ENCODE peak calls at places on chromosomes 11 and 22, in six cellular contexts. U is A549, H is K562, A is SK-N-SH, P is GM12878, E is HepG2. S is an unnamed sample.

GRCh38 chr11:95104916-95105315 is 15.3 kb downstream of the ENDOD1 start:
- DNase-seq in U (no peak), H (no peak), A (no peak), P (no peak), E (no peak), S (no peak)

GRCh38 chr11:45982656-45983470 is 60.4 kb downstream of the LARGE2 start:
- DNase-seq in U (peak), H (peak), A (peak), P (no peak), E (no peak), S (peak)

GRCh38 chr11:82315093-82315492 is 418.6 kb downstream of the FAM181B start:
- DNase-seq in U (peak), H (peak), A (peak), P (no peak), E (peak), S (peak)

GRCh38 chr11:17580271-17580670 is 33.2 kb downstream of the OTOG start:
- DNase-seq in U (no peak), H (no peak), A (no peak), P (no peak), E (no peak), S (no peak)

GRCh38 chr11:3808846-3809623 is 675 bp downstream of the PGAP2 start:
- DNase-seq in U (peak), H (peak), A (peak), P (peak), E (peak), S (no peak)

GRCh38 chr11:121582296-121582695 is 129.5 kb upstream of the SORL1-AS1 start:
- DNase-seq in U (no peak), H (no peak), A (no peak), P (no peak), E (peak), S (no peak)

GRCh38 chr11:63966444-63966843 is 8.0 kb upstream of the COX8A start:
- DNase-seq in U (no peak), H (no peak), A (no peak), P (no peak), E (no peak), S (no peak)

GRCh38 chr11:41010361-41011050 is 448.9 kb downstream of the LRRC4C start:
- DNase-seq in U (no peak), H (no peak), A (no peak), P (no peak), E (no peak), S (no peak)

GRCh38 chr11:34658071-34659015 is 37.5 kb downstream of the EHF start:
- DNase-seq in U (no peak), H (no peak), A (no peak), P (no peak), E (no peak), S (no peak)

DNA sequence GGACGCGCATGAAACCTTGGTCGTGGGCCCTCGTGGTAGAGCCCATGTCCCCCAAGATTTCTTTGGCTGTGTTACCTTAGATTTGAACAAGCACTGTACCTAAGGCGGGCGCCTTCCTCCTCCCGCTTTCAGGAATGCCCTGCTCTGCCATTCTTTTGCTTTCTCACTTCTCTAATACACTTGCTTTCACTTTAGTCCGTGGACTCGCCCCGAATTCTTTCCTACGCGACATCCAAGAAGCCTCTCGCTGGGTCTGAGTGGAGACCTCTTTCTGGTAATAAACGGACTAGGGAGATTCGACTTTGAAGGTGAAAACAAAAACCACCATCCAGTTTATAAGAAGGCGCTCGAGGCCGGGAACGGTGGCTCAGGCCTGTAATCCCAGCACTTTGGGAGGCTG is 1.2 kb upstream of the NUP50 start:
- DNase-seq in U (no peak), H (no peak), A (no peak), P (no peak), E (no peak), S (no peak)
- H3K4me3 ChIP-seq in U (peak), H (peak), A (peak), P (peak), E (peak), S (peak)

DNA sequence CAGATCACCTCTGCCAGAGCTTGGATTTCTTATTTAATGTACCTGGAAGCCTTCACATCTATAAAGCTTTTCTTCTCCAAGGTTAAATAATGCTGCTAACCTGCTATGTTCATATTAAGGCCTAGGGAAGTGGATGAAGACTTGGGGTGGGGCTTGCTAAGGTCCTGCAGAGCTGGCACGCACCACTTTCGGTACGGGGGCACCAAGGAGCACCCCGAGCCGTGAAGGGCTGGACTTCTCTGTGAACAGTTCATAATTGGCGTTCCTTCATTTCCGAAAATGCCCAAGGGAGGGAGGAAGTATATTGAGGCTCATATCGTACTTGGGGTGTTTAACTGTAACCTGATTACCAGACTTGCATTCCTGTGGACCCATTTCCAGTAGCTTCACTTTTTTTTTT is 59.6 kb downstream of the ST14 start:
- DNase-seq in U (no peak), H (no peak), A (no peak), P (no peak), E (no peak), S (no peak)
- TF ChIP-seq CHD2 in U (no peak), H (no peak), A (no peak), P (no peak), E (no peak), S (no peak)

GRCh38 chr11:7079545-7080135 is 9.2 kb upstream of the RBMXL2 start:
- DNase-seq in U (no peak), H (peak), A (no peak), P (no peak), E (no peak), S (no peak)
- H3K4me3 ChIP-seq in U (no peak), H (no peak), A (no peak), P (no peak), E (no peak), S (no peak)

GRCh38 chr11:80157447-80157846 is 716.6 kb upstream of the TENM4 start:
- DNase-seq in U (no peak), H (no peak), A (no peak), P (no peak), E (no peak), S (no peak)

GRCh38 chr11:80156062-80156461 is 715.2 kb upstream of the TENM4 start:
- DNase-seq in U (no peak), H (no peak), A (no peak), P (no peak), E (no peak), S (no peak)

GRCh38 chr11:80155412-80156017 is 714.7 kb upstream of the TENM4 start:
- DNase-seq in U (peak), H (peak), A (peak), P (no peak), E (peak), S (no peak)
- TF ChIP-seq CHD2 in U (no peak), H (no peak), A (no peak), P (no peak), E (no peak), S (no peak)

GRCh38 chr22:50173221-50173982 is 2.9 kb downstream of the PANX2 start:
- DNase-seq in U (no peak), H (no peak), A (no peak), P (no peak), E (no peak), S (no peak)

GRCh38 chr22:50170453-50171318 is at the start of gene PANX2:
- DNase-seq in U (no peak), H (no peak), A (peak), P (no peak), E (no peak), S (no peak)

GRCh38 chr22:50171965-50172421 is 1.5 kb downstream of the PANX2 start:
- DNase-seq in U (no peak), H (no peak), A (no peak), P (no peak), E (peak), S (no peak)

GRCh38 chr22:50169774-50170341 is 673 bp upstream of the PANX2 start:
- DNase-seq in U (no peak), H (peak), A (peak), P (no peak), E (no peak), S (no peak)

DNA sequence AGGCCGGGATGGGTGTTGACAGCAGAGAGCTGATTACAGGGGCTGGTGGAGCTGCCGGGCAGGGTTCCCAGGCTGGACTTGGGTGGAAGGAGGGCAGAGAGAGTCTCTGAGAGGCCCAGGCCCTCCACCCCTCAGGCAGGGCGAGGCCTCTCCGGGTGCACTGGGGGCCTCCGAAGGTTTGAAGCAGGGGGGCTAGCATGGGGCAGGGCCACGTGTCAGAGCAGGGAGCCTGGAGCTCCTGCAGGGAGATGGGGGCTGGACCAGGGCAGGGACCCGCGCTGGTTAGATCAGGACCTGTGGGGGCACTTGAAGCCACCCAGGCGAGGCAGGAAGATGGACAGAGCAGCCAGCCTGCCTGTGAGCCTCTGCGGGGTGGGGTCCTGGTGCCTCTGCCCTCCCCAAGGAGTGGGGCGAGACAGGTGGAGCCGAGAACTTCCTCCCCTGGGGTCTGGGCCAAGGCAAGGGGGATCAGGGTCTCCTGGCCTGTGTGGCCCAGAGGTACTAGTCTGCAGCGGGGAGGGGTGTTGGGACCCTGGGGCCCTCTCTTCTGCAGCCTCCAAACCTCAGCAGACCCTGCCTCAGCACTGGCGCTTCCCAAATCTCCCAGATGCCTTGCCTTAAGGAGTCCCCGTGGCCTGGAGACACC is 911 bp downstream of the PANX2 start:
- DNase-seq in U (no peak), H (no peak), A (no peak), P (no peak), E (no peak), S (no peak)
- H3K4me3 ChIP-seq in U (peak), H (peak), A (peak), P (no peak), E (no peak), S (peak)

DNA sequence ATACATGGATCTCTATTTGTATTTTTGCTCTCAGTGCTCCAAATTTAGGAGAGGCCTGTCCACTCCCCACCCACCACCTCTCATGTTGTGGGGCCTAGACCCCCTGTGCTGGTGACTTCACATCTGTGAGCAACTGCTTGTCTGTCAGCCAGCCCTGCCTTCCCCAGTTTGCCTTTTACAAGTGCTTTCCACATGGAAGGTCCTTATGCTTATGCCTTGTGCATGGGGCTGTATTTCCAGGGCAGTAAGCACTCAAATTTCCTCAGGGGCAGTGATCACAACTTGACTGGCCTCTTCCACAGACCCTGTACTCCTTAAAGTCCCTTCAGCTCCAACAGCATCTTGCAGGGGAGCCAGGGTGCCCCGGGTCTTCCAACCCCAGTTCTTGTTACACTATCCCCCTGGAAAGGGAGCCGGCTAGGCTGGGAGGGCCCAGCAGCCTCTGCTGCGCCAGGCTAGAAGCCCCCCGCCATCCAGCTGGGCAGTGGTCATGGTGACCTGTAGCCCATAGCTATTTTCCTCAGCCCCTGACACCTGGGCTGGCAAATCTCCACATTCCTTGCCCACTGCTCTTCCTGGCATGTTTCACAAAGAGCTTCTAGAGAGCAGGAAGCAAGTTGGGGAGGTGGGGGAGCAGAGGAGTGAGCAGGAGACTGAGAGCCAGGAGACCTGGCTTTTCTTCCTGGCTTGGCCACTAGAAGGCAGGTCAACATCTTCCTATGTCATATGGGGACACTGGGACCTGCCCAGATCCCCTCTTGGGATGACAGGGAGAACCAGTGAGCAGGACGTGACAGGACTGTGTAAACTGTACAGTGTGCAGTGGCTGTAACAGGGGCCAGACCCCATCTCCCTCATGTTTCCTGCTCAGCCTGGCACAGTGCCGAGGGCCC is 29.7 kb downstream of the GDPD5 start:
- DNase-seq in U (peak), H (peak), A (peak), P (no peak), E (peak), S (peak)
- TF ChIP-seq CHD2 in U (no peak), H (no peak), A (no peak), P (no peak), E (no peak), S (no peak)

DNA sequence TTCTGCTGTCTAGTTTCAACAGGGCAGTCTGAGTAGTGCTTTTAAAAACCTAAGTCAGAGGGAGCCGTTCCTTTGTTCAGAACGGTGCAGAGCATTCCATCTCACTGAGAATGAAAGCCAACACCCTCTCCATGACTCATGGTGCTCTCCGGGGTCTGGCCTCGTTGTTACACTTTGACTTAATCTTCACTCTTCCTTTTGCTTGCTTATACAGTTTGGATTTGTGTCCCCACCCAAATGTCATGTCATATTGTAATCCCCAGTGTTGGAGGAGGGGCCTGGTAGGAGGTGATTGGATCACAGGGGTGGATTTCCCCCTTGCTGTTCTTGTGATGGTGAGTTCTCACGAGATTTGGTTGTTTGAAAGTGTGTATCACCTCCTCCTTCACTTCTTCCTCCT is 292.2 kb downstream of the ST3GAL4 start:
- DNase-seq in U (peak), H (no peak), A (no peak), P (no peak), E (no peak), S (no peak)
- H3K4me3 ChIP-seq in U (no peak), H (no peak), A (peak), P (no peak), E (no peak), S (no peak)